ENCODE peak calls at places on chromosomes 5 and 9, in nine cellular contexts. G is activated T-cell treated with anti-CD3 and anti-CD28 coated beads for 1 hour, P is HFFc6, U is heart left ventricle, S is dermis blood vessel endothelial cell, N is H7, X is GM04504, C is SW480, I is body of pancreas. J is an unnamed sample.
A peak's percentile ranks its signal among the peaks of the same experiment; 100 is the strongest.

GRCh38 chr5:175709276-175709781 is 51.5 kb downstream of the HRH2 start:
- DNase-seq in G (no peak), C (no peak), S (no peak), N (no peak), X (no peak), I (no peak), U (no peak), P (no peak), J (no peak)

GRCh38 chr9:26170224-26170623 is 492.0 kb upstream of the TUSC1 start:
- DNase-seq in G (no peak), S (no peak), P (peak; percentile 14), C (no peak), U (no peak), X (peak; percentile 64), I (no peak), N (no peak), J (no peak)

GRCh38 chr5:174300941-174301761 is 255.6 kb downstream of the NSG2 start:
- DNase-seq in X (no peak), I (no peak), S (no peak), G (no peak), P (no peak), C (no peak), U (no peak), N (no peak), J (no peak)

GRCh38 chr5:134103397-134103796 is 11.1 kb upstream of the TCF7 start:
- DNase-seq in X (no peak), C (no peak), N (no peak), P (no peak), I (no peak), G (peak; percentile 37), U (no peak), S (no peak), J (no peak)

GRCh38 chr5:170747357-170747756 is 36.2 kb upstream of the GABRP start:
- DNase-seq in X (no peak), P (no peak), C (no peak), N (no peak), G (no peak), I (peak; percentile 30), S (no peak), U (peak; percentile 72), J (no peak)

GRCh38 chr9:137221477-137222111 is 446 bp downstream of the RNF208 start:
- DNase-seq in S (no peak), I (peak; percentile 44), X (no peak), N (peak; percentile 94), U (no peak), P (no peak), G (no peak), C (no peak), J (no peak)

GRCh38 chr5:113491022-113491421 is 2.8 kb upstream of the MCC start:
- DNase-seq in I (no peak), U (no peak), X (no peak), N (no peak), P (no peak), G (no peak), S (no peak), C (no peak), J (no peak)

GRCh38 chr5:132465095-132465707 is 25.4 kb downstream of the IRF1 start:
- DNase-seq in P (no peak), U (no peak), G (no peak), I (no peak), C (peak; percentile 52), X (no peak), N (no peak), S (no peak), J (no peak)

GRCh38 chr9:85432599-85432998 is 309.2 kb downstream of the AGTPBP1 start:
- DNase-seq in C (no peak), N (no peak), G (no peak), S (no peak), P (no peak), U (no peak), X (no peak), I (no peak), J (no peak)

GRCh38 chr9:79477955-79478751 is 93.6 kb upstream of the TLE4 start:
- DNase-seq in G (peak; percentile 6), S (peak; percentile 26), P (no peak), I (peak; percentile 51), X (no peak), C (peak; percentile 10), U (no peak), N (peak; percentile 33), J (no peak)

GRCh38 chr5:168947212-168947868 is 353.6 kb downstream of the SLIT3 start:
- DNase-seq in N (peak; percentile 89), I (peak; percentile 56), G (no peak), C (peak; percentile 52), S (peak; percentile 29), X (peak; percentile 10), U (no peak), P (peak; percentile 45), J (no peak)

GRCh38 chr9:135290086-135290485 is 189.5 kb upstream of the PPP1R26 start:
- DNase-seq in U (no peak), P (no peak), C (no peak), N (no peak), X (no peak), I (peak; percentile 81), G (no peak), S (no peak), J (no peak)

GRCh38 chr9:83425240-83425639 is 113.0 kb downstream of the FRMD3 start:
- DNase-seq in X (no peak), S (no peak), G (no peak), U (no peak), C (no peak), I (peak; percentile 27), N (no peak), P (no peak), J (no peak)

GRCh38 chr5:103428411-103428871 is 134.1 kb downstream of the NUDT12 start:
- DNase-seq in X (peak; percentile 64), G (no peak), I (peak; percentile 78), N (no peak), S (no peak), U (peak; percentile 58), C (no peak), P (peak; percentile 84), J (no peak)

GRCh38 chr5:139482050-139482889 is at the start of gene STING1:
- DNase-seq in U (peak; percentile 86), S (peak; percentile 89), P (peak; percentile 98), C (peak; percentile 91), N (no peak), X (peak; percentile 96), I (peak; percentile 71), G (peak; percentile 46), J (peak; percentile 45)

J was measured in effector memory CD4-positive, alpha-beta T cell.